ENCODE peak calls at places on chromosome 16, in six cellular contexts. One of them, this sample, is unnamed.

GRCh38 chr16:62029947-62030346 is 6.3 kb downstream of the CDH8 start:
- DNase-seq in NCI-H510A: no peak
- DNase-seq in anterior cingulate cortex: no peak
- DNase-seq in dorsolateral prefrontal cortex: no peak
- DNase-seq in fibroblast of pulmonary artery: no peak
- DNase-seq in tibial nerve: no peak
- DNase-seq in this sample: no peak

GRCh38 chr16:68736561-68736960 is 531 bp upstream of the CDH1 start:
- DNase-seq in dorsolateral prefrontal cortex: no peak
- DNase-seq in NCI-H510A: no peak
- DNase-seq in anterior cingulate cortex: no peak
- DNase-seq in fibroblast of pulmonary artery: no peak
- DNase-seq in tibial nerve: no peak
- DNase-seq in this sample: no peak

GRCh38 chr16:10098991-10099390 is 83.2 kb downstream of the GRIN2A start:
- DNase-seq in dorsolateral prefrontal cortex: no peak
- DNase-seq in anterior cingulate cortex: no peak
- DNase-seq in fibroblast of pulmonary artery: no peak
- DNase-seq in tibial nerve: no peak
- DNase-seq in NCI-H510A: no peak
- DNase-seq in this sample: no peak

GRCh38 chr16:51164167-51164566 is 13.1 kb upstream of the SALL1 start:
- DNase-seq in anterior cingulate cortex: no peak
- DNase-seq in tibial nerve: no peak
- DNase-seq in NCI-H510A: no peak
- DNase-seq in fibroblast of pulmonary artery: no peak
- DNase-seq in dorsolateral prefrontal cortex: no peak
- DNase-seq in this sample: no peak

GRCh38 chr16:72856797-72857196 is 191.1 kb downstream of the ZFHX3 start:
- DNase-seq in tibial nerve: no peak
- DNase-seq in dorsolateral prefrontal cortex: no peak
- DNase-seq in NCI-H510A: no peak
- DNase-seq in anterior cingulate cortex: no peak
- DNase-seq in fibroblast of pulmonary artery: peak
- DNase-seq in this sample: peak

GRCh38 chr16:75860654-75861053 is 134.4 kb upstream of the CPHXL start:
- DNase-seq in fibroblast of pulmonary artery: no peak
- DNase-seq in tibial nerve: no peak
- DNase-seq in anterior cingulate cortex: peak
- DNase-seq in NCI-H510A: no peak
- DNase-seq in dorsolateral prefrontal cortex: peak
- DNase-seq in this sample: peak

GRCh38 chr16:24129412-24129918 is 126.7 kb upstream of the CACNG3 start:
- DNase-seq in anterior cingulate cortex: no peak
- DNase-seq in tibial nerve: no peak
- DNase-seq in NCI-H510A: no peak
- DNase-seq in fibroblast of pulmonary artery: no peak
- DNase-seq in dorsolateral prefrontal cortex: no peak
- DNase-seq in this sample: no peak

GRCh38 chr16:65846210-65846602 is 520.3 kb upstream of the CDH5 start:
- DNase-seq in dorsolateral prefrontal cortex: no peak
- DNase-seq in NCI-H510A: no peak
- DNase-seq in tibial nerve: no peak
- DNase-seq in anterior cingulate cortex: no peak
- DNase-seq in fibroblast of pulmonary artery: no peak
- DNase-seq in this sample: no peak

GRCh38 chr16:25922438-25922837 is 230.7 kb downstream of the HS3ST4 start:
- DNase-seq in NCI-H510A: peak
- DNase-seq in dorsolateral prefrontal cortex: no peak
- DNase-seq in anterior cingulate cortex: no peak
- DNase-seq in tibial nerve: no peak
- DNase-seq in fibroblast of pulmonary artery: no peak
- DNase-seq in this sample: no peak

GRCh38 chr16:50245417-50246298 is 20.7 kb upstream of the ADCY7 start:
- DNase-seq in fibroblast of pulmonary artery: peak
- DNase-seq in dorsolateral prefrontal cortex: no peak
- DNase-seq in NCI-H510A: peak
- DNase-seq in tibial nerve: no peak
- DNase-seq in anterior cingulate cortex: no peak
- DNase-seq in this sample: peak

GRCh38 chr16:2250652-2251280 is 621 bp downstream of the ECI1 start:
- DNase-seq in NCI-H510A: no peak
- DNase-seq in anterior cingulate cortex: no peak
- DNase-seq in dorsolateral prefrontal cortex: no peak
- DNase-seq in fibroblast of pulmonary artery: peak
- DNase-seq in tibial nerve: no peak
- DNase-seq in this sample: no peak

GRCh38 chr16:55044366-55044975 is 113.8 kb downstream of the IRX5 start:
- DNase-seq in NCI-H510A: no peak
- DNase-seq in dorsolateral prefrontal cortex: no peak
- DNase-seq in fibroblast of pulmonary artery: no peak
- DNase-seq in tibial nerve: no peak
- DNase-seq in anterior cingulate cortex: no peak
- DNase-seq in this sample: no peak

GRCh38 chr16:50559342-50559741 is 11.1 kb downstream of the NKD1 start:
- DNase-seq in fibroblast of pulmonary artery: no peak
- DNase-seq in tibial nerve: no peak
- DNase-seq in dorsolateral prefrontal cortex: no peak
- DNase-seq in NCI-H510A: no peak
- DNase-seq in anterior cingulate cortex: no peak
- DNase-seq in this sample: no peak

GRCh38 chr16:80317132-80318098 is 223.4 kb upstream of the DYNLRB2 start:
- DNase-seq in anterior cingulate cortex: no peak
- DNase-seq in NCI-H510A: no peak
- DNase-seq in tibial nerve: no peak
- DNase-seq in dorsolateral prefrontal cortex: no peak
- DNase-seq in fibroblast of pulmonary artery: no peak
- DNase-seq in this sample: no peak

GRCh38 chr16:70428178-70428998 is 10.5 kb downstream of the ST3GAL2 start:
- DNase-seq in tibial nerve: peak
- DNase-seq in fibroblast of pulmonary artery: peak
- DNase-seq in NCI-H510A: no peak
- DNase-seq in anterior cingulate cortex: peak
- DNase-seq in dorsolateral prefrontal cortex: peak
- DNase-seq in this sample: peak